ENCODE peak calls at places on chromosome 20, in six cellular contexts. One of them, this sample, is unnamed.

GRCh38 chr20:62285151-62285550 is 17.6 kb upstream of the ADRM1 start:
- DNase-seq in neural progenitor cell: no peak
- DNase-seq in right lobe of liver: no peak
- DNase-seq in uterus: no peak
- DNase-seq in SK-N-SH: no peak
- DNase-seq in esophagus squamous epithelium: no peak
- DNase-seq in this sample: no peak

GRCh38 chr20:11229772-11230171 is 556.0 kb upstream of the JAG1 start:
- DNase-seq in neural progenitor cell: peak; percentile 37
- DNase-seq in right lobe of liver: no peak
- DNase-seq in uterus: peak; percentile 32
- DNase-seq in SK-N-SH: no peak
- DNase-seq in esophagus squamous epithelium: no peak
- DNase-seq in this sample: no peak

GRCh38 chr20:24318569-24319352 is 150.7 kb upstream of the SYNDIG1 start:
- DNase-seq in neural progenitor cell: no peak
- DNase-seq in right lobe of liver: no peak
- DNase-seq in uterus: no peak
- DNase-seq in SK-N-SH: no peak
- DNase-seq in esophagus squamous epithelium: no peak
- DNase-seq in this sample: no peak

GRCh38 chr20:61436674-61437279 is 184.7 kb downstream of the CDH4 start:
- DNase-seq in neural progenitor cell: peak; percentile 94
- DNase-seq in right lobe of liver: no peak
- DNase-seq in uterus: no peak
- DNase-seq in SK-N-SH: no peak
- DNase-seq in esophagus squamous epithelium: no peak
- DNase-seq in this sample: no peak

GRCh38 chr20:48609491-48609978 is 218.3 kb downstream of the PREX1 start:
- DNase-seq in neural progenitor cell: no peak
- DNase-seq in right lobe of liver: no peak
- DNase-seq in uterus: no peak
- DNase-seq in SK-N-SH: no peak
- DNase-seq in esophagus squamous epithelium: no peak
- DNase-seq in this sample: no peak

GRCh38 chr20:32241807-32242206 is 34.1 kb downstream of the POFUT1 start:
- DNase-seq in neural progenitor cell: no peak
- DNase-seq in right lobe of liver: no peak
- DNase-seq in uterus: no peak
- DNase-seq in SK-N-SH: no peak
- DNase-seq in esophagus squamous epithelium: no peak
- DNase-seq in this sample: peak; percentile 12

GRCh38 chr20:12072221-12072944 is 154.7 kb downstream of the BTBD3 start:
- DNase-seq in neural progenitor cell: no peak
- DNase-seq in right lobe of liver: no peak
- DNase-seq in uterus: no peak
- DNase-seq in SK-N-SH: no peak
- DNase-seq in esophagus squamous epithelium: no peak
- DNase-seq in this sample: no peak

GRCh38 chr20:11776687-11777086 is 141.0 kb upstream of the BTBD3 start:
- DNase-seq in neural progenitor cell: no peak
- DNase-seq in right lobe of liver: no peak
- DNase-seq in uterus: no peak
- DNase-seq in SK-N-SH: no peak
- DNase-seq in esophagus squamous epithelium: no peak
- DNase-seq in this sample: no peak

GRCh38 chr20:688809-689208 is 13.2 kb upstream of the SCRT2 start:
- DNase-seq in neural progenitor cell: peak; percentile 95
- DNase-seq in right lobe of liver: no peak
- DNase-seq in uterus: no peak
- DNase-seq in SK-N-SH: peak; percentile 54
- DNase-seq in esophagus squamous epithelium: no peak
- DNase-seq in this sample: peak; percentile 54

GRCh38 chr20:44357020-44357419 is 1.5 kb downstream of the HNF4A start:
- DNase-seq in neural progenitor cell: no peak
- DNase-seq in right lobe of liver: no peak
- DNase-seq in uterus: no peak
- DNase-seq in SK-N-SH: no peak
- DNase-seq in esophagus squamous epithelium: no peak
- DNase-seq in this sample: no peak

GRCh38 chr20:62252342-62252966 is 14.1 kb downstream of the OSBPL2 start:
- DNase-seq in neural progenitor cell: no peak
- DNase-seq in right lobe of liver: no peak
- DNase-seq in uterus: no peak
- DNase-seq in SK-N-SH: no peak
- DNase-seq in esophagus squamous epithelium: no peak
- DNase-seq in this sample: no peak

GRCh38 chr20:9838378-9839295 is at the start of gene PAK5:
- DNase-seq in neural progenitor cell: peak; percentile 96
- DNase-seq in right lobe of liver: no peak
- DNase-seq in uterus: no peak
- DNase-seq in SK-N-SH: peak; percentile 94
- DNase-seq in esophagus squamous epithelium: no peak
- DNase-seq in this sample: peak; percentile 95

GRCh38 chr20:56163806-56164205 is 84.7 kb upstream of the MC3R start:
- DNase-seq in neural progenitor cell: no peak
- DNase-seq in right lobe of liver: no peak
- DNase-seq in uterus: no peak
- DNase-seq in SK-N-SH: no peak
- DNase-seq in esophagus squamous epithelium: no peak
- DNase-seq in this sample: peak; percentile 7

GRCh38 chr20:44651507-44652373 is at the start of gene ADA:
- DNase-seq in neural progenitor cell: peak; percentile 89
- DNase-seq in right lobe of liver: peak; percentile 79
- DNase-seq in uterus: peak; percentile 56
- DNase-seq in SK-N-SH: peak; percentile 94
- DNase-seq in esophagus squamous epithelium: no peak
- DNase-seq in this sample: peak; percentile 54

GRCh38 chr20:6600336-6600735 is 167.2 kb upstream of the BMP2 start:
- DNase-seq in neural progenitor cell: no peak
- DNase-seq in right lobe of liver: no peak
- DNase-seq in uterus: no peak
- DNase-seq in SK-N-SH: no peak
- DNase-seq in esophagus squamous epithelium: no peak
- DNase-seq in this sample: no peak

GRCh38 chr20:25605146-25605545 is 18.7 kb downstream of the NANP start:
- DNase-seq in neural progenitor cell: no peak
- DNase-seq in right lobe of liver: no peak
- DNase-seq in uterus: no peak
- DNase-seq in SK-N-SH: no peak
- DNase-seq in esophagus squamous epithelium: no peak
- DNase-seq in this sample: no peak

GRCh38 chr20:57899554-57899953 is 189.7 kb upstream of the PMEPA1 start:
- DNase-seq in neural progenitor cell: no peak
- DNase-seq in right lobe of liver: no peak
- DNase-seq in uterus: no peak
- DNase-seq in SK-N-SH: no peak
- DNase-seq in esophagus squamous epithelium: no peak
- DNase-seq in this sample: no peak

GRCh38 chr20:60177080-60177479 is 218.9 kb downstream of the CDH26 start:
- DNase-seq in neural progenitor cell: no peak
- DNase-seq in right lobe of liver: no peak
- DNase-seq in uterus: no peak
- DNase-seq in SK-N-SH: no peak
- DNase-seq in esophagus squamous epithelium: no peak
- DNase-seq in this sample: no peak

GRCh38 chr20:35458388-35458787 is 3.0 kb downstream of the CEP250 start:
- DNase-seq in neural progenitor cell: no peak
- DNase-seq in right lobe of liver: no peak
- DNase-seq in uterus: no peak
- DNase-seq in SK-N-SH: peak; percentile 44
- DNase-seq in esophagus squamous epithelium: no peak
- DNase-seq in this sample: no peak

GRCh38 chr20:25547063-25547462 is 38.3 kb downstream of the NINL start:
- DNase-seq in neural progenitor cell: no peak
- DNase-seq in right lobe of liver: no peak
- DNase-seq in uterus: no peak
- DNase-seq in SK-N-SH: no peak
- DNase-seq in esophagus squamous epithelium: no peak
- DNase-seq in this sample: peak; percentile 89

GRCh38 chr20:61621381-61621780 is 369.3 kb downstream of the CDH4 start:
- DNase-seq in neural progenitor cell: no peak
- DNase-seq in right lobe of liver: no peak
- DNase-seq in uterus: no peak
- DNase-seq in SK-N-SH: no peak
- DNase-seq in esophagus squamous epithelium: no peak
- DNase-seq in this sample: no peak

GRCh38 chr20:18388860-18389259 is 78.0 kb downstream of the DZANK1 start:
- DNase-seq in neural progenitor cell: no peak
- DNase-seq in right lobe of liver: no peak
- DNase-seq in uterus: no peak
- DNase-seq in SK-N-SH: no peak
- DNase-seq in esophagus squamous epithelium: no peak
- DNase-seq in this sample: no peak

GRCh38 chr20:62387219-62387913 is 463 bp downstream of the RPS21 start:
- DNase-seq in neural progenitor cell: no peak
- DNase-seq in right lobe of liver: no peak
- DNase-seq in uterus: no peak
- DNase-seq in SK-N-SH: no peak
- DNase-seq in esophagus squamous epithelium: no peak
- DNase-seq in this sample: no peak

GRCh38 chr20:6277661-6278060 is 154.8 kb upstream of the FERMT1 start:
- DNase-seq in neural progenitor cell: no peak
- DNase-seq in right lobe of liver: no peak
- DNase-seq in uterus: no peak
- DNase-seq in SK-N-SH: no peak
- DNase-seq in esophagus squamous epithelium: no peak
- DNase-seq in this sample: no peak

GRCh38 chr20:3612795-3613560 is 50.2 kb downstream of the GFRA4 start:
- DNase-seq in neural progenitor cell: no peak
- DNase-seq in right lobe of liver: no peak
- DNase-seq in uterus: no peak
- DNase-seq in SK-N-SH: no peak
- DNase-seq in esophagus squamous epithelium: no peak
- DNase-seq in this sample: no peak

GRCh38 chr20:32296412-32296811 is 19.0 kb downstream of the KIF3B start:
- DNase-seq in neural progenitor cell: no peak
- DNase-seq in right lobe of liver: no peak
- DNase-seq in uterus: no peak
- DNase-seq in SK-N-SH: no peak
- DNase-seq in esophagus squamous epithelium: no peak
- DNase-seq in this sample: no peak

DNA sequence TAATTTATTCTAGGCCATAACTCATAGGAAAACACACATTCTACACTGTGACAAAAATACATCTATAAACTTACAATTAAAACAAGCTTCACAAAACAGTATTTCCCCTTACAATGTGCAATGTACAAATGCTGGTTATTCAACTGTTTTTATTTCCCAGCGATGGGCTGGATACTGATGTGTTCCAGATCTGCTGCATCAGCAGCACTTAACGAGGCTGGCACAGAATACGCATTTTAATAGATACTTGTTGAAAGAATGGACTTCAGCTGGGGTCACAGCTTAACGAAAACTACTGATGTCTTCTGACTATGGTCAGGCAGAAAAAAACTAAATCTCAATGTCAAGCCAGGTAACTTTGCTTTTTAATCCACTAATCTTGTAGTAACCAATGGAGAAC is 70.9 kb downstream of the B4GALT5 start:
- DNase-seq in neural progenitor cell: no peak
- DNase-seq in right lobe of liver: no peak
- DNase-seq in uterus: no peak
- DNase-seq in SK-N-SH: no peak
- DNase-seq in esophagus squamous epithelium: no peak
- DNase-seq in this sample: no peak
- H3K36me3 ChIP-seq in neural progenitor cell: peaks cover 19% of the 10 kb centered on the region
- H3K36me3 ChIP-seq in right lobe of liver: peaks cover 6% of the 10 kb centered on the region
- H3K36me3 ChIP-seq in uterus: no peaks in the 10 kb centered on the region
- H3K36me3 ChIP-seq in SK-N-SH: peaks cover 53% of the 10 kb centered on the region
- H3K36me3 ChIP-seq in esophagus squamous epithelium: peaks cover 22% of the 10 kb centered on the region
- H3K36me3 ChIP-seq in this sample: peaks cover 78% of the 10 kb centered on the region

GRCh38 chr20:53050338-53050737 is 78.2 kb downstream of the TSHZ2 start:
- DNase-seq in neural progenitor cell: no peak
- DNase-seq in right lobe of liver: no peak
- DNase-seq in uterus: no peak
- DNase-seq in SK-N-SH: no peak
- DNase-seq in esophagus squamous epithelium: no peak
- DNase-seq in this sample: no peak

GRCh38 chr20:53061305-53061704 is 89.1 kb downstream of the TSHZ2 start:
- DNase-seq in neural progenitor cell: no peak
- DNase-seq in right lobe of liver: no peak
- DNase-seq in uterus: no peak
- DNase-seq in SK-N-SH: no peak
- DNase-seq in esophagus squamous epithelium: no peak
- DNase-seq in this sample: no peak

GRCh38 chr20:53052380-53052779 is 80.2 kb downstream of the TSHZ2 start:
- DNase-seq in neural progenitor cell: no peak
- DNase-seq in right lobe of liver: no peak
- DNase-seq in uterus: no peak
- DNase-seq in SK-N-SH: no peak
- DNase-seq in esophagus squamous epithelium: no peak
- DNase-seq in this sample: no peak

GRCh38 chr20:53057579-53057978 is 85.4 kb downstream of the TSHZ2 start:
- DNase-seq in neural progenitor cell: no peak
- DNase-seq in right lobe of liver: no peak
- DNase-seq in uterus: no peak
- DNase-seq in SK-N-SH: no peak
- DNase-seq in esophagus squamous epithelium: no peak
- DNase-seq in this sample: no peak

GRCh38 chr20:53055668-53056067 is 83.5 kb downstream of the TSHZ2 start:
- DNase-seq in neural progenitor cell: no peak
- DNase-seq in right lobe of liver: no peak
- DNase-seq in uterus: no peak
- DNase-seq in SK-N-SH: no peak
- DNase-seq in esophagus squamous epithelium: no peak
- DNase-seq in this sample: no peak
- H3K27ac ChIP-seq in neural progenitor cell: no peak overlapping the region
- H3K27ac ChIP-seq in right lobe of liver: no peak overlapping the region
- H3K27ac ChIP-seq in uterus: no peak overlapping the region
- H3K27ac ChIP-seq in SK-N-SH: no peak overlapping the region
- H3K27ac ChIP-seq in esophagus squamous epithelium: no peak overlapping the region
- H3K27ac ChIP-seq in this sample: no peak overlapping the region

GRCh38 chr20:46371656-46372055 is 34.8 kb downstream of the ELMO2 start:
- DNase-seq in neural progenitor cell: no peak
- DNase-seq in right lobe of liver: no peak
- DNase-seq in uterus: no peak
- DNase-seq in SK-N-SH: no peak
- DNase-seq in esophagus squamous epithelium: no peak
- DNase-seq in this sample: no peak
- H3K36me3 ChIP-seq in neural progenitor cell: peaks cover 3% of the 10 kb centered on the region
- H3K36me3 ChIP-seq in right lobe of liver: peaks cover 4% of the 10 kb centered on the region
- H3K36me3 ChIP-seq in uterus: no peaks in the 10 kb centered on the region
- H3K36me3 ChIP-seq in SK-N-SH: peaks cover 52% of the 10 kb centered on the region
- H3K36me3 ChIP-seq in esophagus squamous epithelium: peaks cover 79% of the 10 kb centered on the region
- H3K36me3 ChIP-seq in this sample: peaks cover 95% of the 10 kb centered on the region

DNA sequence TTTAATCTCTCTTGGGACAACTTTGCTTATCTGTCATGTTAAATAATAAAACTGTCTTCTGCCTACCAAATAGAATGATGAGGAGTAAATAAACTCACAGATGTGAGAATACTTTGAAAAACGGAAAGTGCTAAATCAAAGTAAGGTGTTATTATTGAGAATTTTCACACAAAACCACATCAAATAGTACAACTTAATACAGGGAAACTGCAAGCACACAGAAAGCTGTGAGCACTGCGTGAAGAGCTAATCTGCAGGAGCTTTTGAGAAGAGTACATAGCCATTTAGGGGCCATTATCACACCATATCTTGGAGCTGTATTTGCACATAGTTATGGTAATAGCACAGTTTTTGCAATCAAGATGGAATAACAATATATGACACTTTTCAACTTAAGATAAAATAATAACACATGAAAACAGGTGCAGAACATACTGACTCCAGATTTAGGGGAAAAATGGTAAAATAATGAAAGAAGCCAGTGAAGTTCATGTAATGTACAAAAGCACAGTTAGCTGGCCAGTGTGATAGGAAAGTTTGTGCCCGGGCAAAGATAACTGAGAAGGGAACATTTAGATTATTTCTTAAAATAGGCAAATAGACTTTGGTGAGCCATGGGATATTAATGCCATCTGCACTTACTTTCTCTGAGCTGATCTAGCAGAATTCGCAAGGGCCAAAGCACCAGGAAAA is 398.5 kb upstream of the PLCB4 start:
- DNase-seq in neural progenitor cell: no peak
- DNase-seq in right lobe of liver: no peak
- DNase-seq in uterus: no peak
- DNase-seq in SK-N-SH: no peak
- DNase-seq in esophagus squamous epithelium: no peak
- DNase-seq in this sample: no peak
- H3K27ac ChIP-seq in neural progenitor cell: no peak overlapping the region
- H3K27ac ChIP-seq in right lobe of liver: no peak overlapping the region
- H3K27ac ChIP-seq in uterus: no peak overlapping the region
- H3K27ac ChIP-seq in SK-N-SH: no peak overlapping the region
- H3K27ac ChIP-seq in esophagus squamous epithelium: no peak overlapping the region
- H3K27ac ChIP-seq in this sample: peak overlapping the region; percentile 61